ENCODE peak calls at places on chromosomes 2 and 18, in eight cellular contexts. N, D, V, H, F, O, S and E are unnamed samples.

GRCh38 chr2:135276525-135276924 is 224.4 kb downstream of the RAB3GAP1 start:
- DNase-seq in F (no peak), V (no peak), N (no peak), O (no peak), D (no peak), S (no peak), H (no peak), E (no peak)

GRCh38 chr18:78595453-78595852 is 384.2 kb upstream of the SALL3 start:
- DNase-seq in V (no peak), N (no peak), S (no peak), D (no peak), H (no peak), F (no peak), O (no peak), E (no peak)

GRCh38 chr2:171072164-171072563 is 88.5 kb downstream of the TLK1 start:
- DNase-seq in O (no peak), D (no peak), F (no peak), V (no peak), S (no peak), N (no peak), H (no peak), E (no peak)

GRCh38 chr2:3727397-3728045 is 24.1 kb downstream of the DCDC2C start:
- DNase-seq in S (no peak), H (no peak), O (no peak), N (no peak), V (peak), D (no peak), F (no peak), E (no peak)

GRCh38 chr2:164542584-164543021 is 78.7 kb downstream of the GRB14 start:
- DNase-seq in H (peak), S (no peak), O (peak), V (no peak), D (no peak), N (peak), F (no peak), E (no peak)

GRCh38 chr2:240948905-240949790 is 43.0 kb downstream of the CROCC2 start:
- DNase-seq in V (no peak), D (no peak), S (no peak), H (no peak), F (no peak), O (no peak), N (no peak), E (peak)

GRCh38 chr2:98777076-98777475 is 46.1 kb upstream of the MGAT4A start:
- DNase-seq in F (no peak), D (no peak), N (no peak), H (no peak), O (no peak), S (no peak), V (no peak), E (no peak)

GRCh38 chr2:152363933-152364332 is 29.0 kb downstream of the FMNL2 start:
- DNase-seq in V (no peak), O (no peak), S (no peak), F (no peak), H (no peak), N (no peak), D (no peak), E (no peak)

GRCh38 chr2:174263989-174264388 is 15.7 kb upstream of the OLA1 start:
- DNase-seq in F (no peak), D (no peak), H (peak), O (no peak), V (no peak), S (no peak), N (peak), E (no peak)

GRCh38 chr2:38095996-38096861 is 20.3 kb upstream of the CYP1B1 start:
- DNase-seq in S (no peak), H (no peak), O (no peak), V (peak), D (no peak), F (no peak), N (no peak), E (no peak)

GRCh38 chr2:58131191-58132011 is 84.8 kb downstream of the VRK2 start:
- DNase-seq in D (no peak), S (no peak), V (no peak), H (peak), O (peak), F (no peak), N (peak), E (no peak)

GRCh38 chr2:172930871-172931255 is 144.8 kb upstream of the MAP3K20 start:
- DNase-seq in H (no peak), N (no peak), F (no peak), V (no peak), D (no peak), S (no peak), O (no peak), E (no peak)

GRCh38 chr2:73163522-73164367 is 38.6 kb upstream of the NOTO start:
- DNase-seq in N (peak), F (no peak), V (peak), O (peak), H (peak), D (peak), S (peak), E (peak)

GRCh38 chr2:105116348-105116747 is 78.5 kb downstream of the MRPS9 start:
- DNase-seq in V (no peak), F (no peak), N (no peak), O (no peak), D (no peak), H (no peak), S (no peak), E (no peak)

GRCh38 chr18:22753130-22753831 is 179.8 kb upstream of the RBBP8 start:
- DNase-seq in H (no peak), S (no peak), O (no peak), D (no peak), V (no peak), N (no peak), F (no peak), E (no peak)

GRCh38 chr2:216632952-216633615 is at the start of gene IGFBP2:
- DNase-seq in S (no peak), V (peak), O (peak), H (no peak), N (no peak), F (no peak), D (peak), E (peak)

GRCh38 chr2:65794994-65795393 is 362.6 kb upstream of the SPRED2 start:
- DNase-seq in F (no peak), V (no peak), H (no peak), N (no peak), O (no peak), S (no peak), D (no peak), E (no peak)

GRCh38 chr2:223081789-223082188 is 29.8 kb downstream of the KCNE4 start:
- DNase-seq in N (no peak), D (no peak), H (peak), O (no peak), F (no peak), S (no peak), V (no peak), E (no peak)

GRCh38 chr2:85237849-85238570 is 89.8 kb downstream of the TGOLN2 start:
- DNase-seq in S (no peak), V (peak), F (no peak), O (peak), N (no peak), D (no peak), H (no peak), E (no peak)

GRCh38 chr2:141392517-141393213 is 738.2 kb downstream of the LRP1B start:
- DNase-seq in V (peak), D (no peak), O (no peak), S (no peak), H (peak), F (no peak), N (no peak), E (no peak)

GRCh38 chr2:216857131-216857550 is 2.7 kb downstream of the TNP1 start:
- DNase-seq in O (no peak), H (no peak), N (no peak), V (peak), D (peak), S (no peak), F (no peak), E (no peak)

GRCh38 chr2:122300758-122301157 is 545.3 kb downstream of the TSN start:
- DNase-seq in N (peak), D (no peak), O (no peak), S (no peak), V (peak), F (no peak), H (no peak), E (no peak)

GRCh38 chr2:190469770-190470169 is 61.6 kb downstream of the MFSD6 start:
- DNase-seq in N (peak), O (peak), V (peak), H (peak), D (no peak), S (no peak), F (peak), E (no peak)

GRCh38 chr18:6215888-6216287 is 198.8 kb downstream of the L3MBTL4 start:
- DNase-seq in N (no peak), F (no peak), D (no peak), V (no peak), S (no peak), H (no peak), O (no peak), E (no peak)

GRCh38 chr2:25929789-25930473 is 51.6 kb upstream of the ASXL2 start:
- DNase-seq in D (no peak), V (no peak), O (no peak), F (no peak), N (no peak), S (no peak), H (no peak), E (no peak)

GRCh38 chr2:150495993-150496627 is 8.6 kb upstream of the RND3 start:
- DNase-seq in N (no peak), D (no peak), H (peak), V (no peak), F (no peak), S (no peak), O (no peak), E (no peak)

GRCh38 chr2:136527560-136527959 is 237.8 kb upstream of the THSD7B start:
- DNase-seq in O (no peak), V (peak), N (peak), F (no peak), D (no peak), H (peak), S (no peak), E (no peak)

GRCh38 chr2:214801068-214801467 is 8.4 kb downstream of the BARD1 start:
- DNase-seq in V (no peak), N (no peak), F (no peak), H (no peak), S (no peak), D (no peak), O (no peak), E (no peak)

GRCh38 chr2:96427917-96428316 is 77.2 kb downstream of the NEURL3 start:
- DNase-seq in D (no peak), N (peak), O (no peak), H (peak), V (peak), S (no peak), F (no peak), E (no peak)

GRCh38 chr2:218393750-218394290 is 5.8 kb upstream of the CTDSP1 start:
- DNase-seq in S (no peak), F (no peak), V (peak), D (no peak), H (no peak), O (no peak), N (no peak), E (no peak)